ENCODE peak calls at places on chromosome 7, in seven cellular contexts. S is substantia nigra; E is AG08395; L is GDM1; P is CD8-positive, alpha-beta memory T cell; Y is activated gamma-delta T cell treated with Interleukin-2 at 50 U/mL for 16 hours; G is activated CD4-positive, CD25-positive, alpha-beta regulatory T cell. K is an unnamed sample.

GRCh38 chr7:66052447-66052846 is 23.2 kb upstream of the ASL start:
- DNase-seq in S (no peak), E (no peak), L (no peak), P (no peak), Y (no peak), G (no peak), K (no peak)

GRCh38 chr7:111532625-111533024 is 29.7 kb downstream of the IMMP2L start:
- DNase-seq in S (no peak), E (no peak), L (no peak), P (no peak), Y (no peak), G (no peak), K (no peak)

GRCh38 chr7:28347964-28348363 is 64.4 kb upstream of the CREB5 start:
- DNase-seq in S (no peak), E (peak; percentile 17), L (no peak), P (no peak), Y (no peak), G (no peak), K (no peak)

GRCh38 chr7:51785171-51785570 is 468.6 kb upstream of the COBL start:
- DNase-seq in S (no peak), E (no peak), L (no peak), P (no peak), Y (no peak), G (no peak), K (no peak)

GRCh38 chr7:69645683-69646082 is 47.4 kb downstream of the AUTS2 start:
- DNase-seq in S (no peak), E (no peak), L (no peak), P (no peak), Y (no peak), G (no peak), K (no peak)

GRCh38 chr7:149768931-149769330 is 4.5 kb downstream of the ZNF467 start:
- DNase-seq in S (no peak), E (no peak), L (no peak), P (no peak), Y (no peak), G (no peak), K (no peak)

GRCh38 chr7:71633571-71634008 is 501.6 kb downstream of the GALNT17 start:
- DNase-seq in S (no peak), E (peak; percentile 90), L (no peak), P (no peak), Y (no peak), G (no peak), K (no peak)

GRCh38 chr7:44275829-44276570 is 49.4 kb downstream of the CAMK2B start:
- DNase-seq in S (no peak), E (no peak), L (no peak), P (no peak), Y (no peak), G (no peak), K (peak; percentile 52)

GRCh38 chr7:94190599-94191061 is 186.5 kb upstream of the BET1 start:
- DNase-seq in S (no peak), E (peak; percentile 81), L (no peak), P (no peak), Y (no peak), G (no peak), K (no peak)

GRCh38 chr7:95367606-95368005 is 28.6 kb downstream of the PON3 start:
- DNase-seq in S (no peak), E (no peak), L (no peak), P (no peak), Y (no peak), G (no peak), K (no peak)

GRCh38 chr7:155412416-155413253 is 45.3 kb upstream of the EN2 start:
- DNase-seq in S (no peak), E (peak; percentile 53), L (no peak), P (no peak), Y (peak; percentile 21), G (no peak), K (peak; percentile 83)

GRCh38 chr7:102320181-102320580 is 33.5 kb downstream of the SH2B2 start:
- DNase-seq in S (no peak), E (peak; percentile 1), L (no peak), P (no peak), Y (no peak), G (no peak), K (no peak)

GRCh38 chr7:39560398-39560797 is 5.8 kb upstream of the YAE1 start:
- DNase-seq in S (no peak), E (no peak), L (no peak), P (no peak), Y (no peak), G (no peak), K (no peak)

GRCh38 chr7:150968698-150969482 is 9.2 kb downstream of the KCNH2 start:
- DNase-seq in S (no peak), E (peak; percentile 27), L (no peak), P (no peak), Y (no peak), G (no peak), K (no peak)

GRCh38 chr7:12249706-12250105 is 38.6 kb downstream of the TMEM106B start:
- DNase-seq in S (no peak), E (no peak), L (no peak), P (no peak), Y (no peak), G (no peak), K (no peak)

GRCh38 chr7:105719919-105720318 is 138.6 kb upstream of the EFCAB10 start:
- DNase-seq in S (no peak), E (no peak), L (no peak), P (no peak), Y (no peak), G (no peak), K (no peak)

GRCh38 chr7:81264116-81264515 is 345.3 kb upstream of the SEMA3C start:
- DNase-seq in S (no peak), E (no peak), L (no peak), P (no peak), Y (no peak), G (no peak), K (no peak)

GRCh38 chr7:142428094-142428493 is 170.2 kb upstream of the PRSS58 start:
- DNase-seq in S (no peak), E (no peak), L (no peak), P (no peak), Y (no peak), G (no peak), K (no peak)

GRCh38 chr7:35353481-35353880 is 99.6 kb upstream of the TBX20 start:
- DNase-seq in S (no peak), E (no peak), L (no peak), P (no peak), Y (no peak), G (no peak), K (no peak)

GRCh38 chr7:44976746-44977196 is 2.0 kb downstream of the MYO1G start:
- DNase-seq in S (no peak), E (no peak), L (no peak), P (no peak), Y (no peak), G (no peak), K (no peak)

GRCh38 chr7:155731375-155731774 is 80.9 kb downstream of the SHH start:
- DNase-seq in S (no peak), E (no peak), L (no peak), P (no peak), Y (no peak), G (no peak), K (no peak)

GRCh38 chr7:157722137-157723060 is 385.6 kb downstream of the DNAJB6 start:
- DNase-seq in S (no peak), E (no peak), L (no peak), P (no peak), Y (no peak), G (no peak), K (no peak)